ENCODE peak calls at places on chromosomes 13 and 19, in five cellular contexts. One of them, this sample, is unnamed.

GRCh38 chr13:98761979-98762616 is 9.6 kb upstream of the SLC15A1 start:
- DNase-seq in NCI-H1417: no peak
- DNase-seq in T1000: no peak
- DNase-seq in activated T-cell treated with anti-CD3 and anti-CD28 coated beads for 48 hours: no peak
- DNase-seq in Ammon's horn: no peak
- DNase-seq in this sample: no peak

GRCh38 chr19:45767881-45768643 is 990 bp downstream of the SIX5 start:
- DNase-seq in Ammon's horn: no peak
- DNase-seq in activated T-cell treated with anti-CD3 and anti-CD28 coated beads for 48 hours: no peak
- DNase-seq in T1000: peak
- DNase-seq in NCI-H1417: no peak
- DNase-seq in this sample: peak

GRCh38 chr19:15197275-15198005 is 3.4 kb downstream of the NOTCH3 start:
- DNase-seq in NCI-H1417: no peak
- DNase-seq in T1000: no peak
- DNase-seq in activated T-cell treated with anti-CD3 and anti-CD28 coated beads for 48 hours: no peak
- DNase-seq in Ammon's horn: no peak
- DNase-seq in this sample: no peak

GRCh38 chr13:80952158-80952557 is 611.2 kb upstream of the SPRY2 start:
- DNase-seq in NCI-H1417: no peak
- DNase-seq in T1000: no peak
- DNase-seq in activated T-cell treated with anti-CD3 and anti-CD28 coated beads for 48 hours: no peak
- DNase-seq in Ammon's horn: no peak
- DNase-seq in this sample: no peak

GRCh38 chr19:11848594-11849263 is at the start of gene ZNF439:
- DNase-seq in activated T-cell treated with anti-CD3 and anti-CD28 coated beads for 48 hours: peak
- DNase-seq in T1000: peak
- DNase-seq in NCI-H1417: peak
- DNase-seq in Ammon's horn: peak
- DNase-seq in this sample: peak

GRCh38 chr19:51460164-51460992 is 2.1 kb upstream of the SIGLEC8 start:
- DNase-seq in activated T-cell treated with anti-CD3 and anti-CD28 coated beads for 48 hours: no peak
- DNase-seq in T1000: no peak
- DNase-seq in Ammon's horn: peak
- DNase-seq in NCI-H1417: no peak
- DNase-seq in this sample: no peak

GRCh38 chr19:15200575-15201364 is at the start of gene NOTCH3:
- DNase-seq in T1000: no peak
- DNase-seq in activated T-cell treated with anti-CD3 and anti-CD28 coated beads for 48 hours: no peak
- DNase-seq in Ammon's horn: no peak
- DNase-seq in NCI-H1417: no peak
- DNase-seq in this sample: no peak

GRCh38 chr13:23551213-23552008 is 18.8 kb upstream of the TNFRSF19 start:
- DNase-seq in NCI-H1417: no peak
- DNase-seq in T1000: no peak
- DNase-seq in Ammon's horn: no peak
- DNase-seq in activated T-cell treated with anti-CD3 and anti-CD28 coated beads for 48 hours: no peak
- DNase-seq in this sample: no peak

GRCh38 chr13:24228852-24229458 is 68.4 kb downstream of the SPATA13 start:
- DNase-seq in NCI-H1417: peak
- DNase-seq in Ammon's horn: peak
- DNase-seq in T1000: no peak
- DNase-seq in activated T-cell treated with anti-CD3 and anti-CD28 coated beads for 48 hours: no peak
- DNase-seq in this sample: peak

GRCh38 chr13:38417727-38418126 is 68.1 kb downstream of the UFM1 start:
- DNase-seq in T1000: no peak
- DNase-seq in Ammon's horn: no peak
- DNase-seq in NCI-H1417: peak
- DNase-seq in activated T-cell treated with anti-CD3 and anti-CD28 coated beads for 48 hours: no peak
- DNase-seq in this sample: peak

GRCh38 chr13:46866150-46866549 is 30.7 kb downstream of the HTR2A start:
- DNase-seq in T1000: peak
- DNase-seq in activated T-cell treated with anti-CD3 and anti-CD28 coated beads for 48 hours: no peak
- DNase-seq in Ammon's horn: peak
- DNase-seq in NCI-H1417: no peak
- DNase-seq in this sample: peak

GRCh38 chr19:10013316-10013715 is at the start of gene RDH8:
- DNase-seq in NCI-H1417: no peak
- DNase-seq in activated T-cell treated with anti-CD3 and anti-CD28 coated beads for 48 hours: no peak
- DNase-seq in Ammon's horn: no peak
- DNase-seq in T1000: no peak
- DNase-seq in this sample: no peak

GRCh38 chr13:26037302-26037701 is 14.5 kb downstream of the SHISA2 start:
- DNase-seq in activated T-cell treated with anti-CD3 and anti-CD28 coated beads for 48 hours: no peak
- DNase-seq in Ammon's horn: peak
- DNase-seq in NCI-H1417: peak
- DNase-seq in T1000: no peak
- DNase-seq in this sample: peak

GRCh38 chr19:16088351-16088984 is 12.2 kb downstream of the TPM4 start:
- DNase-seq in T1000: no peak
- DNase-seq in activated T-cell treated with anti-CD3 and anti-CD28 coated beads for 48 hours: no peak
- DNase-seq in NCI-H1417: no peak
- DNase-seq in Ammon's horn: no peak
- DNase-seq in this sample: no peak

GRCh38 chr19:45119582-45119981 is 26.6 kb downstream of the PPP1R37 start:
- DNase-seq in activated T-cell treated with anti-CD3 and anti-CD28 coated beads for 48 hours: no peak
- DNase-seq in NCI-H1417: no peak
- DNase-seq in Ammon's horn: no peak
- DNase-seq in T1000: no peak
- DNase-seq in this sample: no peak

GRCh38 chr13:75850915-75851314 is 214.8 kb downstream of the LMO7 start:
- DNase-seq in T1000: no peak
- DNase-seq in Ammon's horn: no peak
- DNase-seq in activated T-cell treated with anti-CD3 and anti-CD28 coated beads for 48 hours: no peak
- DNase-seq in NCI-H1417: no peak
- DNase-seq in this sample: peak

GRCh38 chr19:56145698-56146097 is 4.6 kb downstream of the ZNF444 start:
- DNase-seq in T1000: no peak
- DNase-seq in Ammon's horn: no peak
- DNase-seq in NCI-H1417: no peak
- DNase-seq in activated T-cell treated with anti-CD3 and anti-CD28 coated beads for 48 hours: no peak
- DNase-seq in this sample: no peak

GRCh38 chr13:26961890-26962615 is 201.5 kb upstream of the GPR12 start:
- DNase-seq in NCI-H1417: peak
- DNase-seq in Ammon's horn: no peak
- DNase-seq in activated T-cell treated with anti-CD3 and anti-CD28 coated beads for 48 hours: no peak
- DNase-seq in T1000: no peak
- DNase-seq in this sample: peak

GRCh38 chr19:4523306-4524110 is 5.2 kb upstream of the PLIN4 start:
- DNase-seq in T1000: no peak
- DNase-seq in Ammon's horn: peak
- DNase-seq in NCI-H1417: peak
- DNase-seq in activated T-cell treated with anti-CD3 and anti-CD28 coated beads for 48 hours: peak
- DNase-seq in this sample: peak

GRCh38 chr19:18723871-18724377 is 40.4 kb downstream of the CRTC1 start:
- DNase-seq in T1000: no peak
- DNase-seq in activated T-cell treated with anti-CD3 and anti-CD28 coated beads for 48 hours: no peak
- DNase-seq in Ammon's horn: peak
- DNase-seq in NCI-H1417: no peak
- DNase-seq in this sample: no peak

GRCh38 chr13:97295279-97296182 is 73.4 kb downstream of the MBNL2 start:
- DNase-seq in Ammon's horn: no peak
- DNase-seq in T1000: no peak
- DNase-seq in activated T-cell treated with anti-CD3 and anti-CD28 coated beads for 48 hours: no peak
- DNase-seq in NCI-H1417: no peak
- DNase-seq in this sample: peak

GRCh38 chr19:18097217-18097992 is at the start of gene MAST3:
- DNase-seq in activated T-cell treated with anti-CD3 and anti-CD28 coated beads for 48 hours: peak
- DNase-seq in T1000: peak
- DNase-seq in NCI-H1417: peak
- DNase-seq in Ammon's horn: peak
- DNase-seq in this sample: peak

GRCh38 chr19:39413269-39413902 is 917 bp downstream of the PLEKHG2 start:
- DNase-seq in NCI-H1417: no peak
- DNase-seq in Ammon's horn: no peak
- DNase-seq in T1000: peak
- DNase-seq in activated T-cell treated with anti-CD3 and anti-CD28 coated beads for 48 hours: no peak
- DNase-seq in this sample: peak

GRCh38 chr13:21330126-21330861 is 128.8 kb downstream of the ZDHHC20 start:
- DNase-seq in NCI-H1417: no peak
- DNase-seq in Ammon's horn: no peak
- DNase-seq in activated T-cell treated with anti-CD3 and anti-CD28 coated beads for 48 hours: no peak
- DNase-seq in T1000: no peak
- DNase-seq in this sample: no peak

GRCh38 chr13:31807090-31807541 is 67.8 kb downstream of the RXFP2 start:
- DNase-seq in NCI-H1417: no peak
- DNase-seq in T1000: no peak
- DNase-seq in activated T-cell treated with anti-CD3 and anti-CD28 coated beads for 48 hours: no peak
- DNase-seq in Ammon's horn: no peak
- DNase-seq in this sample: no peak

GRCh38 chr19:5006821-5007220 is 37.9 kb downstream of the KDM4B start:
- DNase-seq in T1000: no peak
- DNase-seq in Ammon's horn: no peak
- DNase-seq in activated T-cell treated with anti-CD3 and anti-CD28 coated beads for 48 hours: no peak
- DNase-seq in NCI-H1417: no peak
- DNase-seq in this sample: no peak

This sample was measured in DMS53.